ENCODE peak calls at places on chromosome 2, in eight cellular contexts. One of them, this sample, is unnamed.

GRCh38 chr2:137937778-137938177 is 26.5 kb upstream of the HNMT start:
- DNase-seq in naive B cell: no peak
- DNase-seq in H9: peak
- DNase-seq in left ventricle myocardium inferior: no peak
- DNase-seq in thyroid gland: peak
- DNase-seq in left cardiac atrium: no peak
- DNase-seq in NCI-H2171 treated with DMSO at 0.1 percent for 48 hours: peak
- DNase-seq in NCI-H82: peak
- DNase-seq in this sample: no peak

GRCh38 chr2:173205375-173205774 is 129.7 kb downstream of the MAP3K20 start:
- DNase-seq in H9: no peak
- DNase-seq in left cardiac atrium: peak
- DNase-seq in NCI-H2171 treated with DMSO at 0.1 percent for 48 hours: no peak
- DNase-seq in naive B cell: no peak
- DNase-seq in left ventricle myocardium inferior: peak
- DNase-seq in NCI-H82: no peak
- DNase-seq in thyroid gland: peak
- DNase-seq in this sample: no peak

GRCh38 chr2:21026479-21027282 is 17.2 kb downstream of the APOB start:
- DNase-seq in left cardiac atrium: no peak
- DNase-seq in NCI-H82: no peak
- DNase-seq in thyroid gland: no peak
- DNase-seq in H9: no peak
- DNase-seq in naive B cell: no peak
- DNase-seq in left ventricle myocardium inferior: no peak
- DNase-seq in NCI-H2171 treated with DMSO at 0.1 percent for 48 hours: no peak
- DNase-seq in this sample: no peak

GRCh38 chr2:166831930-166832329 is 56.4 kb upstream of the XIRP2 start:
- DNase-seq in naive B cell: no peak
- DNase-seq in NCI-H2171 treated with DMSO at 0.1 percent for 48 hours: no peak
- DNase-seq in thyroid gland: no peak
- DNase-seq in left ventricle myocardium inferior: no peak
- DNase-seq in left cardiac atrium: no peak
- DNase-seq in NCI-H82: no peak
- DNase-seq in H9: no peak
- DNase-seq in this sample: no peak

GRCh38 chr2:230162981-230163380 is 56.8 kb downstream of the SP110 start:
- DNase-seq in left ventricle myocardium inferior: no peak
- DNase-seq in thyroid gland: no peak
- DNase-seq in left cardiac atrium: no peak
- DNase-seq in H9: no peak
- DNase-seq in NCI-H82: peak
- DNase-seq in NCI-H2171 treated with DMSO at 0.1 percent for 48 hours: no peak
- DNase-seq in naive B cell: no peak
- DNase-seq in this sample: peak

GRCh38 chr2:127737892-127738291 is 36.6 kb downstream of the SFT2D3 start:
- DNase-seq in left ventricle myocardium inferior: no peak
- DNase-seq in NCI-H2171 treated with DMSO at 0.1 percent for 48 hours: peak
- DNase-seq in naive B cell: no peak
- DNase-seq in NCI-H82: no peak
- DNase-seq in left cardiac atrium: no peak
- DNase-seq in H9: no peak
- DNase-seq in thyroid gland: no peak
- DNase-seq in this sample: no peak

GRCh38 chr2:238439093-238439849 is 12.5 kb downstream of the ASB1 start:
- DNase-seq in NCI-H2171 treated with DMSO at 0.1 percent for 48 hours: no peak
- DNase-seq in left ventricle myocardium inferior: no peak
- DNase-seq in thyroid gland: no peak
- DNase-seq in H9: no peak
- DNase-seq in NCI-H82: no peak
- DNase-seq in naive B cell: no peak
- DNase-seq in left cardiac atrium: peak
- DNase-seq in this sample: no peak

GRCh38 chr2:29749843-29750242 is 171.5 kb downstream of the ALK start:
- DNase-seq in H9: no peak
- DNase-seq in NCI-H2171 treated with DMSO at 0.1 percent for 48 hours: peak
- DNase-seq in naive B cell: no peak
- DNase-seq in left cardiac atrium: no peak
- DNase-seq in thyroid gland: peak
- DNase-seq in left ventricle myocardium inferior: no peak
- DNase-seq in NCI-H82: peak
- DNase-seq in this sample: peak

GRCh38 chr2:143759455-143759854 is 630.2 kb downstream of the ARHGAP15 start:
- DNase-seq in NCI-H2171 treated with DMSO at 0.1 percent for 48 hours: no peak
- DNase-seq in naive B cell: no peak
- DNase-seq in NCI-H82: no peak
- DNase-seq in thyroid gland: peak
- DNase-seq in left cardiac atrium: no peak
- DNase-seq in H9: peak
- DNase-seq in left ventricle myocardium inferior: no peak
- DNase-seq in this sample: no peak

GRCh38 chr2:69046221-69046662 is 33.3 kb downstream of the ANTXR1 start:
- DNase-seq in NCI-H2171 treated with DMSO at 0.1 percent for 48 hours: no peak
- DNase-seq in left ventricle myocardium inferior: no peak
- DNase-seq in left cardiac atrium: no peak
- DNase-seq in H9: no peak
- DNase-seq in naive B cell: no peak
- DNase-seq in NCI-H82: no peak
- DNase-seq in thyroid gland: no peak
- DNase-seq in this sample: no peak

GRCh38 chr2:144256996-144257707 is 262.8 kb downstream of the ZEB2 start:
- DNase-seq in left cardiac atrium: no peak
- DNase-seq in H9: no peak
- DNase-seq in NCI-H82: no peak
- DNase-seq in thyroid gland: no peak
- DNase-seq in NCI-H2171 treated with DMSO at 0.1 percent for 48 hours: no peak
- DNase-seq in left ventricle myocardium inferior: no peak
- DNase-seq in naive B cell: no peak
- DNase-seq in this sample: no peak

GRCh38 chr2:151826737-151827157 is 1.5 kb downstream of the ARL5A start:
- DNase-seq in naive B cell: no peak
- DNase-seq in NCI-H82: peak
- DNase-seq in left ventricle myocardium inferior: no peak
- DNase-seq in thyroid gland: no peak
- DNase-seq in left cardiac atrium: no peak
- DNase-seq in H9: no peak
- DNase-seq in NCI-H2171 treated with DMSO at 0.1 percent for 48 hours: no peak
- DNase-seq in this sample: peak

GRCh38 chr2:17429130-17429529 is 89.1 kb downstream of the RAD51AP2 start:
- DNase-seq in H9: no peak
- DNase-seq in naive B cell: no peak
- DNase-seq in left ventricle myocardium inferior: no peak
- DNase-seq in NCI-H82: no peak
- DNase-seq in thyroid gland: no peak
- DNase-seq in NCI-H2171 treated with DMSO at 0.1 percent for 48 hours: no peak
- DNase-seq in left cardiac atrium: no peak
- DNase-seq in this sample: no peak

GRCh38 chr2:218397502-218398436 is 1.9 kb upstream of the CTDSP1 start:
- DNase-seq in left ventricle myocardium inferior: peak
- DNase-seq in H9: peak
- DNase-seq in naive B cell: peak
- DNase-seq in NCI-H82: peak
- DNase-seq in NCI-H2171 treated with DMSO at 0.1 percent for 48 hours: peak
- DNase-seq in left cardiac atrium: peak
- DNase-seq in thyroid gland: peak
- DNase-seq in this sample: peak

GRCh38 chr2:155010925-155011324 is 312.4 kb downstream of the KCNJ3 start:
- DNase-seq in naive B cell: no peak
- DNase-seq in left cardiac atrium: no peak
- DNase-seq in NCI-H2171 treated with DMSO at 0.1 percent for 48 hours: no peak
- DNase-seq in left ventricle myocardium inferior: no peak
- DNase-seq in H9: no peak
- DNase-seq in thyroid gland: no peak
- DNase-seq in NCI-H82: no peak
- DNase-seq in this sample: no peak

GRCh38 chr2:184730288-184730687 is 132.0 kb downstream of the ZNF804A start:
- DNase-seq in NCI-H82: no peak
- DNase-seq in left cardiac atrium: no peak
- DNase-seq in naive B cell: peak
- DNase-seq in left ventricle myocardium inferior: no peak
- DNase-seq in thyroid gland: no peak
- DNase-seq in H9: no peak
- DNase-seq in NCI-H2171 treated with DMSO at 0.1 percent for 48 hours: no peak
- DNase-seq in this sample: no peak

GRCh38 chr2:187481543-187481942 is 33.5 kb upstream of the CALCRL start:
- DNase-seq in left ventricle myocardium inferior: no peak
- DNase-seq in H9: no peak
- DNase-seq in thyroid gland: no peak
- DNase-seq in naive B cell: no peak
- DNase-seq in NCI-H2171 treated with DMSO at 0.1 percent for 48 hours: no peak
- DNase-seq in left cardiac atrium: no peak
- DNase-seq in NCI-H82: no peak
- DNase-seq in this sample: no peak

GRCh38 chr2:86256982-86257381 is 57.7 kb downstream of the MRPL35 start:
- DNase-seq in left cardiac atrium: no peak
- DNase-seq in H9: no peak
- DNase-seq in NCI-H82: no peak
- DNase-seq in left ventricle myocardium inferior: no peak
- DNase-seq in naive B cell: no peak
- DNase-seq in thyroid gland: no peak
- DNase-seq in NCI-H2171 treated with DMSO at 0.1 percent for 48 hours: no peak
- DNase-seq in this sample: no peak

GRCh38 chr2:213316001-213316735 is 31.9 kb downstream of the SPAG16 start:
- DNase-seq in thyroid gland: no peak
- DNase-seq in left ventricle myocardium inferior: no peak
- DNase-seq in H9: no peak
- DNase-seq in NCI-H82: no peak
- DNase-seq in naive B cell: no peak
- DNase-seq in left cardiac atrium: no peak
- DNase-seq in NCI-H2171 treated with DMSO at 0.1 percent for 48 hours: peak
- DNase-seq in this sample: no peak

GRCh38 chr2:106098081-106098480 is 96.0 kb downstream of the UXS1 start:
- DNase-seq in NCI-H82: peak
- DNase-seq in left cardiac atrium: no peak
- DNase-seq in naive B cell: no peak
- DNase-seq in H9: no peak
- DNase-seq in thyroid gland: no peak
- DNase-seq in NCI-H2171 treated with DMSO at 0.1 percent for 48 hours: no peak
- DNase-seq in left ventricle myocardium inferior: no peak
- DNase-seq in this sample: no peak

GRCh38 chr2:227308784-227309183 is 16.3 kb upstream of the MFF start:
- DNase-seq in left cardiac atrium: no peak
- DNase-seq in thyroid gland: no peak
- DNase-seq in naive B cell: no peak
- DNase-seq in NCI-H82: no peak
- DNase-seq in NCI-H2171 treated with DMSO at 0.1 percent for 48 hours: no peak
- DNase-seq in H9: no peak
- DNase-seq in left ventricle myocardium inferior: no peak
- DNase-seq in this sample: no peak

GRCh38 chr2:69565431-69565839 is 78.1 kb downstream of the AAK1 start:
- DNase-seq in NCI-H2171 treated with DMSO at 0.1 percent for 48 hours: peak
- DNase-seq in left cardiac atrium: peak
- DNase-seq in left ventricle myocardium inferior: peak
- DNase-seq in thyroid gland: peak
- DNase-seq in NCI-H82: peak
- DNase-seq in naive B cell: peak
- DNase-seq in H9: peak
- DNase-seq in this sample: peak

GRCh38 chr2:165273176-165273575 is 34.0 kb downstream of the SCN2A start:
- DNase-seq in H9: no peak
- DNase-seq in left cardiac atrium: no peak
- DNase-seq in naive B cell: no peak
- DNase-seq in NCI-H82: peak
- DNase-seq in left ventricle myocardium inferior: no peak
- DNase-seq in NCI-H2171 treated with DMSO at 0.1 percent for 48 hours: peak
- DNase-seq in thyroid gland: no peak
- DNase-seq in this sample: no peak

GRCh38 chr2:693606-694005 is 16.4 kb upstream of the TMEM18 start:
- DNase-seq in left cardiac atrium: no peak
- DNase-seq in H9: no peak
- DNase-seq in left ventricle myocardium inferior: no peak
- DNase-seq in naive B cell: no peak
- DNase-seq in NCI-H82: no peak
- DNase-seq in thyroid gland: no peak
- DNase-seq in NCI-H2171 treated with DMSO at 0.1 percent for 48 hours: no peak
- DNase-seq in this sample: no peak

GRCh38 chr2:202049840-202050239 is 16.2 kb downstream of the FZD7 start:
- DNase-seq in NCI-H82: no peak
- DNase-seq in naive B cell: no peak
- DNase-seq in left ventricle myocardium inferior: no peak
- DNase-seq in thyroid gland: no peak
- DNase-seq in NCI-H2171 treated with DMSO at 0.1 percent for 48 hours: no peak
- DNase-seq in H9: no peak
- DNase-seq in left cardiac atrium: no peak
- DNase-seq in this sample: no peak

GRCh38 chr2:129904532-129905446 is 74.7 kb upstream of the RAB6C start:
- DNase-seq in thyroid gland: no peak
- DNase-seq in left cardiac atrium: no peak
- DNase-seq in H9: peak
- DNase-seq in NCI-H82: no peak
- DNase-seq in left ventricle myocardium inferior: no peak
- DNase-seq in NCI-H2171 treated with DMSO at 0.1 percent for 48 hours: no peak
- DNase-seq in naive B cell: no peak
- DNase-seq in this sample: no peak

GRCh38 chr2:16088035-16088696 is 147.8 kb downstream of the MYCN start:
- DNase-seq in naive B cell: no peak
- DNase-seq in NCI-H2171 treated with DMSO at 0.1 percent for 48 hours: no peak
- DNase-seq in thyroid gland: no peak
- DNase-seq in left ventricle myocardium inferior: no peak
- DNase-seq in left cardiac atrium: no peak
- DNase-seq in NCI-H82: no peak
- DNase-seq in H9: no peak
- DNase-seq in this sample: no peak

GRCh38 chr2:239212553-239213419 is 188.0 kb downstream of the HDAC4 start:
- DNase-seq in NCI-H2171 treated with DMSO at 0.1 percent for 48 hours: no peak
- DNase-seq in H9: no peak
- DNase-seq in left cardiac atrium: no peak
- DNase-seq in naive B cell: no peak
- DNase-seq in NCI-H82: no peak
- DNase-seq in thyroid gland: no peak
- DNase-seq in left ventricle myocardium inferior: no peak
- DNase-seq in this sample: no peak

GRCh38 chr2:16652296-16653082 is 13.1 kb downstream of the CYRIA start:
- DNase-seq in naive B cell: no peak
- DNase-seq in NCI-H82: peak
- DNase-seq in H9: no peak
- DNase-seq in left ventricle myocardium inferior: no peak
- DNase-seq in thyroid gland: peak
- DNase-seq in left cardiac atrium: no peak
- DNase-seq in NCI-H2171 treated with DMSO at 0.1 percent for 48 hours: no peak
- DNase-seq in this sample: no peak

GRCh38 chr2:116585654-116586053 is 1228.8 kb upstream of the DDX18 start:
- DNase-seq in left cardiac atrium: no peak
- DNase-seq in H9: no peak
- DNase-seq in naive B cell: no peak
- DNase-seq in NCI-H2171 treated with DMSO at 0.1 percent for 48 hours: no peak
- DNase-seq in NCI-H82: no peak
- DNase-seq in left ventricle myocardium inferior: no peak
- DNase-seq in thyroid gland: no peak
- DNase-seq in this sample: no peak